ENCODE peak calls at places on chromosomes 6 and 20, in five cellular contexts. W is H1, P is K562, X is HepG2, I is A549. C is an unnamed sample.

GRCh38 chr20:6806291-6806690 is 38.8 kb downstream of the BMP2 start:
- DNase-seq in W (no peak), P (no peak), X (no peak), I (no peak), C (no peak)

GRCh38 chr6:75882734-75883133 is 133.7 kb downstream of the MYO6 start:
- DNase-seq in W (no peak), P (no peak), X (no peak), I (no peak), C (peak; percentile 79)

GRCh38 chr6:79233611-79234149 is 802 bp downstream of the HMGN3 start:
- DNase-seq in W (peak; percentile 89), P (peak; percentile 77), X (peak; percentile 84), I (peak; percentile 74), C (peak; percentile 82)

GRCh38 chr20:36654506-36654905 is 8.5 kb upstream of the SLA2 start:
- DNase-seq in W (no peak), P (no peak), X (no peak), I (no peak), C (no peak)

GRCh38 chr6:126826315-126826714 is 292.2 kb upstream of the RSPO3 start:
- DNase-seq in W (no peak), P (no peak), X (no peak), I (no peak), C (peak; percentile 28)

GRCh38 chr20:50271674-50272412 is 81.2 kb downstream of the CEBPB start:
- DNase-seq in W (no peak), P (no peak), X (no peak), I (no peak), C (no peak)

GRCh38 chr6:25670793-25671513 is 18.9 kb downstream of the SCGN start:
- DNase-seq in W (no peak), P (no peak), X (no peak), I (peak; percentile 6), C (no peak)

GRCh38 chr6:35804996-35805736 is at the start of gene LHFPL5:
- DNase-seq in W (peak; percentile 96), P (peak; percentile 95), X (peak; percentile 32), I (peak; percentile 54), C (no peak)

GRCh38 chr6:12112540-12113189 is 100.6 kb downstream of the HIVEP1 start:
- DNase-seq in W (no peak), P (peak; percentile 49), X (no peak), I (no peak), C (no peak)

GRCh38 chr20:2706688-2707352 is 14.2 kb downstream of the EBF4 start:
- DNase-seq in W (peak; percentile 45), P (no peak), X (no peak), I (no peak), C (no peak)

GRCh38 chr6:49321673-49322072 is 141.4 kb downstream of the MMUT start:
- DNase-seq in W (no peak), P (no peak), X (no peak), I (no peak), C (no peak)

GRCh38 chr6:70686548-70687133 is 19.0 kb downstream of the SMAP1 start:
- DNase-seq in W (no peak), P (peak; percentile 23), X (peak; percentile 39), I (peak; percentile 7), C (peak; percentile 56)

GRCh38 chr6:39899540-39900295 is 34.5 kb downstream of the MOCS1 start:
- DNase-seq in W (no peak), P (no peak), X (no peak), I (no peak), C (peak; percentile 14)
- TF ChIP-seq MAFK in W (no peak), P (no peak), X (no peak), I (no peak), C (no peak)

GRCh38 chr20:13180986-13181889 is 39.8 kb upstream of the ISM1 start:
- DNase-seq in W (no peak), P (no peak), X (no peak), I (no peak), C (no peak)

GRCh38 chr20:13186043-13186774 is 34.9 kb upstream of the ISM1 start:
- DNase-seq in W (no peak), P (no peak), X (no peak), I (no peak), C (no peak)

GRCh38 chr20:13187899-13188298 is 33.2 kb upstream of the ISM1 start:
- DNase-seq in W (no peak), P (no peak), X (no peak), I (no peak), C (no peak)

GRCh38 chr20:13183005-13183404 is 38.1 kb upstream of the ISM1 start:
- DNase-seq in W (no peak), P (no peak), X (no peak), I (no peak), C (no peak)
- TF ChIP-seq MAFK in W (no peak), P (no peak), X (no peak), I (no peak), C (no peak)

GRCh38 chr6:41724638-41725501 is 10.5 kb downstream of the TFEB start:
- DNase-seq in W (no peak), P (no peak), X (no peak), I (no peak), C (no peak)

GRCh38 chr6:41721396-41721795 is 14.0 kb downstream of the TFEB start:
- DNase-seq in W (no peak), P (no peak), X (no peak), I (no peak), C (no peak)

GRCh38 chr6:41723936-41724637 is 11.3 kb downstream of the TFEB start:
- DNase-seq in W (no peak), P (no peak), X (no peak), I (no peak), C (no peak)

GRCh38 chr6:41720783-41721182 is 14.6 kb downstream of the TFEB start:
- DNase-seq in W (no peak), P (no peak), X (no peak), I (no peak), C (no peak)

GRCh38 chr6:41723178-41723935 is 12.1 kb downstream of the TFEB start:
- DNase-seq in W (no peak), P (peak; percentile 56), X (peak; percentile 77), I (peak; percentile 83), C (peak; percentile 91)
- TF ChIP-seq MAFK in W (no peak), P (no peak), X (no peak), I (no peak), C (no peak)

GRCh38 chr20:45971675-45972499 is at the start of gene ZNF335:
- DNase-seq in W (peak; percentile 96), P (peak; percentile 99), X (peak; percentile 96), I (peak; percentile 92), C (peak; percentile 96)

GRCh38 chr20:45971425-45971674 is 653 bp downstream of the ZNF335 start:
- DNase-seq in W (no peak), P (no peak), X (no peak), I (no peak), C (no peak)

GRCh38 chr20:45968801-45969711 is 2.9 kb downstream of the ZNF335 start:
- DNase-seq in W (no peak), P (no peak), X (no peak), I (no peak), C (peak; percentile 81)

GRCh38 chr20:45969712-45970634 is 2.0 kb downstream of the ZNF335 start:
- DNase-seq in W (no peak), P (peak; percentile 59), X (peak; percentile 86), I (peak; percentile 76), C (peak; percentile 64)

GRCh38 chr20:45970646-45971424 is 1.2 kb downstream of the ZNF335 start:
- DNase-seq in W (no peak), P (peak; percentile 32), X (no peak), I (no peak), C (peak; percentile 19)
- TF ChIP-seq MAFK in W (no peak), P (no peak), X (no peak), I (no peak), C (no peak)

GRCh38 chr6:151765444-151765886 is 42.0 kb upstream of the ESR1 start:
- DNase-seq in W (no peak), P (peak; percentile 63), X (peak; percentile 79), I (peak; percentile 60), C (peak; percentile 77)
- TF ChIP-seq MAFK in W (no peak), P (no peak), X (no peak), I (no peak), C (no peak)

DNA sequence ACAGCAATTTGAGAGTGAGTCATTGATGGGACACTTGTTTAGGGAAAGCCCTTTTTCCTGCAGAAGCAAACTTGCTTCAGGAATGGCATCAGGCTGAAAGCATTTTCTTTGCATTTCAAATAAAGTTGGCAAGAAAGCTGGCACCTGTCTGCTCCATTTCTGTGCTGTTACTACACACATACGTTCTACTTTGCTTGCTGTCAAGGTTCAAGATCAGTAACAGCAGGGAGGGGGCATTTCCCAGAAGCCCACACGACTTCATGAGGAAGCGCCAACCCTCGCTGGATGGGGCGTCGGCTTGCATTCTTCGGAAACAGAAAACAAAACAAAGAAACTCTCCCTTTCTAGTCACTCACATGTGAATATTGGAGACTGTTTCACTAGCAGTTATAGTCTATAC is 46.4 kb downstream of the AKAP12 start:
- DNase-seq in W (no peak), P (peak; percentile 38), X (no peak), I (no peak), C (peak; percentile 14)
- TF ChIP-seq MAFK in W (no peak), P (no peak), X (no peak), I (no peak), C (no peak)

GRCh38 chr6:15378864-15379263 is 133.0 kb downstream of the JARID2 start:
- DNase-seq in W (no peak), P (peak; percentile 42), X (no peak), I (no peak), C (peak; percentile 28)
- TF ChIP-seq MAFK in W (no peak), P (no peak), X (no peak), I (no peak), C (no peak)

GRCh38 chr6:45375449-45375848 is 2.3 kb downstream of the SUPT3H start:
- DNase-seq in W (no peak), P (no peak), X (no peak), I (no peak), C (no peak)

GRCh38 chr6:45377041-45377554 is 636 bp downstream of the SUPT3H start:
- DNase-seq in W (no peak), P (no peak), X (peak; percentile 23), I (no peak), C (peak; percentile 16)

GRCh38 chr6:45376310-45377040 is 1.3 kb downstream of the SUPT3H start:
- DNase-seq in W (no peak), P (no peak), X (no peak), I (no peak), C (peak; percentile 30)

GRCh38 chr6:45377555-45378323 is at the start of gene SUPT3H:
- DNase-seq in W (peak; percentile 91), P (peak; percentile 96), X (peak; percentile 95), I (peak; percentile 47), C (peak; percentile 93)

DNA sequence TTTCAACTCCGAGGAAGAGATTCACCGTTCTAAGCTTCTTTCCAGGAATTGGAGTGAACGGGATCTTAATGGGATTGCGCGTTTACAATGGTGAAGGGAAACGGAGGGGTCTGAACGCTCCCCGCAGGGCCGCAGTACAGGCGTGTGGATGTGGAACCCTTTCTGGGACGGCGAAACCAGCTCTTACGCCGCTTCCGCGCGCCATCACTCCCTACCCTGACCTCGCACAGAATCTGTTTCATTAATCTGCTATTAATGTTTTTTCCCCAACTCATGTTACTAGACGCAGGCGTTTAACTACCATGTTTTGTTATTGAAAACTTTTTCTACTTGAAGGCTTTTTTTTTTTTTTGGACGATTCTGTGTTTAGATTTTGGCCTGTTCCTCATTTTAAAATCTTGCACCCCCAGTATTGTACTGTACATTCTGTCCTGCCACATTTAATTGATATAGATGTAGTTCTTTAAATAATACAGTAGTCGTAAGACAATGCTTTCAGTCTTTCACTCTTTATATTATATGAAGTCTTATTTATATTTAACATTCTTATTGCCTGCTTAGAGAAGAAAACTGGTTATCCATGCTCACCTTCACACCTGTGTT is 691 bp upstream of the SUPT3H start:
- DNase-seq in W (no peak), P (no peak), X (no peak), I (peak; percentile 7), C (no peak)
- TF ChIP-seq MAFK in W (no peak), P (no peak), X (no peak), I (no peak), C (no peak)

GRCh38 chr6:82750570-82750969 is 315.1 kb downstream of the UBE3D start:
- DNase-seq in W (no peak), P (no peak), X (no peak), I (no peak), C (peak; percentile 36)
- TF ChIP-seq MAFK in W (no peak), P (no peak), X (no peak), I (no peak), C (no peak)

C was measured in IMR-90.